ENCODE peak calls at places on chromosomes 7 and 10, in seven cellular contexts. E is upper lobe of right lung, U is BE2C, D is Peyer's patch, S is neuronal stem cell, Y is AG09309, K is cardiac fibroblast. J is an unnamed sample.
A peak's percentile ranks its signal among the peaks of the same experiment; 100 is the strongest.

GRCh38 chr7:97025130-97025499 is 484 bp upstream of the DLX5 start:
- DNase-seq in D (no peak), U (no peak), S (no peak), K (no peak), E (no peak), Y (no peak), J (no peak)

GRCh38 chr10:58608826-58609225 is 96.2 kb downstream of the BICC1 start:
- DNase-seq in K (no peak), U (no peak), D (no peak), Y (no peak), S (no peak), E (no peak), J (no peak)

GRCh38 chr10:60388709-60389241 is 900 bp downstream of the ANK3 start:
- DNase-seq in E (no peak), D (no peak), U (no peak), S (no peak), K (peak; percentile 18), Y (no peak), J (no peak)

GRCh38 chr7:18086165-18087030 is 58.8 kb upstream of the PRPS1L1 start:
- DNase-seq in K (peak; percentile 13), D (no peak), Y (no peak), S (peak; percentile 40), E (peak; percentile 66), U (peak; percentile 13), J (no peak)

GRCh38 chr7:128168667-128169210 is 72.3 kb upstream of the LEP start:
- DNase-seq in U (no peak), K (peak; percentile 6), D (no peak), S (peak; percentile 86), E (no peak), Y (no peak), J (no peak)

GRCh38 chr10:52261362-52261761 is 52.7 kb upstream of the DKK1 start:
- DNase-seq in E (no peak), S (no peak), Y (no peak), U (no peak), K (no peak), D (no peak), J (no peak)

GRCh38 chr10:73837072-73837471 is 25.7 kb upstream of the NDST2 start:
- DNase-seq in U (no peak), D (no peak), S (no peak), E (no peak), Y (no peak), K (peak; percentile 69), J (no peak)

GRCh38 chr7:129110575-129111376 is 33.7 kb upstream of the TSPAN33 start:
- DNase-seq in S (no peak), D (no peak), U (peak; percentile 21), E (no peak), K (no peak), Y (no peak), J (peak; percentile 43)

GRCh38 chr10:110036640-110037039 is 28.9 kb downstream of the ADD3 start:
- DNase-seq in D (no peak), Y (no peak), S (no peak), E (no peak), U (no peak), K (no peak), J (no peak)

GRCh38 chr7:111499027-111499426 is 63.3 kb downstream of the IMMP2L start:
- DNase-seq in Y (no peak), U (no peak), D (no peak), K (peak; percentile 86), S (no peak), E (no peak), J (no peak)

GRCh38 chr10:8023851-8024250 is 30.6 kb upstream of the GATA3 start:
- DNase-seq in D (no peak), Y (no peak), K (no peak), E (no peak), U (no peak), S (no peak), J (no peak)

GRCh38 chr7:133797355-133797754 is 329.8 kb upstream of the LRGUK start:
- DNase-seq in Y (no peak), K (no peak), E (no peak), U (no peak), D (no peak), S (no peak), J (no peak)

GRCh38 chr7:139992353-139993054 is 70.2 kb downstream of the PARP12 start:
- DNase-seq in Y (no peak), E (no peak), S (no peak), U (peak; percentile 82), K (no peak), D (no peak), J (no peak)

GRCh38 chr10:60099998-60100747 is 193.8 kb upstream of the CCDC6 start:
- DNase-seq in Y (peak; percentile 25), S (peak; percentile 44), U (peak; percentile 10), D (no peak), E (no peak), K (peak; percentile 80), J (peak; percentile 27)

GRCh38 chr7:140327261-140327661 is 71.1 kb downstream of the SLC37A3 start:
- DNase-seq in D (no peak), K (no peak), E (no peak), Y (no peak), U (no peak), S (no peak), J (no peak)

GRCh38 chr7:68014031-68014774 is 1017.6 kb downstream of the TYW1 start:
- DNase-seq in D (no peak), U (no peak), K (no peak), S (no peak), E (no peak), Y (no peak), J (no peak)

GRCh38 chr10:77351386-77351785 is 286.2 kb downstream of the KCNMA1 start:
- DNase-seq in D (no peak), S (no peak), E (no peak), Y (no peak), K (peak; percentile 82), U (peak; percentile 20), J (no peak)

GRCh38 chr10:102773986-102774385 is 30.2 kb downstream of the WBP1L start:
- DNase-seq in Y (no peak), U (no peak), K (peak; percentile 52), E (no peak), S (no peak), D (no peak), J (no peak)

GRCh38 chr10:104622175-104622574 is 18.9 kb upstream of the SORCS3 start:
- DNase-seq in U (no peak), D (no peak), E (no peak), Y (no peak), K (no peak), S (no peak), J (no peak)

GRCh38 chr10:124402273-124402672 is 16.4 kb downstream of the OAT start:
- DNase-seq in E (no peak), S (no peak), U (no peak), D (no peak), K (no peak), Y (no peak), J (no peak)

GRCh38 chr7:106367018-106367420 is 82.2 kb upstream of the NAMPT start:
- DNase-seq in Y (no peak), K (peak; percentile 63), D (no peak), S (no peak), E (no peak), U (no peak), J (peak; percentile 16)

GRCh38 chr7:17422966-17423365 is 124.5 kb downstream of the AHR start:
- DNase-seq in K (no peak), E (no peak), Y (peak; percentile 70), D (no peak), S (no peak), U (no peak), J (no peak)

GRCh38 chr10:52959810-52960209 is 187.2 kb upstream of the MBL2 start:
- DNase-seq in U (no peak), Y (no peak), S (no peak), E (no peak), D (no peak), K (no peak), J (no peak)

GRCh38 chr10:95588025-95588424 is 26.9 kb upstream of the SORBS1 start:
- DNase-seq in U (no peak), S (no peak), E (no peak), K (no peak), D (no peak), Y (no peak), J (no peak)

GRCh38 chr10:102275343-102275742 is 30.0 kb downstream of the GBF1 start:
- DNase-seq in S (no peak), Y (no peak), E (no peak), K (no peak), D (no peak), U (no peak), J (no peak)

GRCh38 chr10:123766761-123767160 is 100.6 kb downstream of the GPR26 start:
- DNase-seq in U (no peak), D (no peak), K (no peak), E (no peak), S (no peak), Y (peak; percentile 11), J (no peak)

GRCh38 chr10:33265621-33266020 is 68.8 kb downstream of the NRP1 start:
- DNase-seq in E (no peak), K (no peak), D (no peak), Y (no peak), U (no peak), S (no peak), J (no peak)

GRCh38 chr7:115034515-115034914 is 112.6 kb downstream of the MDFIC start:
- DNase-seq in K (no peak), S (no peak), E (no peak), U (no peak), Y (no peak), D (no peak), J (no peak)

GRCh38 chr10:12708921-12709320 is 292.6 kb downstream of the CCDC3 start:
- DNase-seq in S (no peak), Y (no peak), D (no peak), E (no peak), U (no peak), K (peak; percentile 41), J (no peak)
- H3K4me3 ChIP-seq in S (no peak overlapping the region), Y (no peak overlapping the region), D (no peak overlapping the region), E (no peak overlapping the region), U (no peak overlapping the region), K (no peak overlapping the region), J (no peak overlapping the region)

GRCh38 chr10:22231260-22231659 is 13.4 kb upstream of the EBLN1 start:
- DNase-seq in E (no peak), D (no peak), Y (no peak), U (no peak), S (no peak), K (no peak), J (no peak)
- H3K4me3 ChIP-seq in E (no peak overlapping the region), D (no peak overlapping the region), Y (no peak overlapping the region), U (peak overlapping the region; percentile 80), S (no peak overlapping the region), K (no peak overlapping the region), J (no peak overlapping the region)

GRCh38 chr7:1175967-1176851 is 16.2 kb upstream of the ZFAND2A start:
- DNase-seq in S (peak; percentile 80), U (peak; percentile 89), K (peak; percentile 78), Y (no peak), D (peak; percentile 87), E (peak; percentile 93), J (peak; percentile 63)
- H3K4me3 ChIP-seq in S (no peak overlapping the region), U (peak overlapping the region; percentile 53), K (peak overlapping the region; percentile 10), Y (peak overlapping the region; percentile 3), D (peak overlapping the region; percentile 49), E (peak overlapping the region; percentile 23), J (no peak overlapping the region)

GRCh38 chr10:105840288-105840770 is 1199.2 kb downstream of the SORCS3 start:
- DNase-seq in S (no peak), D (no peak), Y (no peak), E (no peak), U (no peak), K (no peak), J (no peak)

GRCh38 chr10:105843786-105844560 is 1202.9 kb downstream of the SORCS3 start:
- DNase-seq in D (no peak), S (no peak), Y (no peak), E (no peak), K (no peak), U (no peak), J (peak; percentile 2)

GRCh38 chr10:105844653-105845052 is 1203.6 kb downstream of the SORCS3 start:
- DNase-seq in S (no peak), K (no peak), D (no peak), E (no peak), Y (no peak), U (no peak), J (no peak)
- H3K4me3 ChIP-seq in S (no peak overlapping the region), K (no peak overlapping the region), D (no peak overlapping the region), E (no peak overlapping the region), Y (no peak overlapping the region), U (no peak overlapping the region), J (no peak overlapping the region)

J was measured in iPS DF 6.9.